ENCODE peak calls at places on chromosomes 4 and X, in six cellular contexts. M, X, P, C, B and V are unnamed samples.

GRCh38 chrX:18582910-18583493 is 88.9 kb downstream of the RS1 start:
- DNase-seq in X (no peak), P (no peak), B (no peak), M (no peak), C (no peak), V (no peak)

GRCh38 chrX:13380230-13380629 is 60.4 kb upstream of the ATXN3L start:
- DNase-seq in P (no peak), X (peak), C (no peak), M (no peak), B (no peak), V (no peak)

GRCh38 chr4:152892985-152893384 is 43.1 kb upstream of the FHDC1 start:
- DNase-seq in M (no peak), B (no peak), P (no peak), C (no peak), X (no peak), V (no peak)

GRCh38 chr4:174582463-174582862 is 60.2 kb upstream of the HPGD start:
- DNase-seq in X (no peak), P (no peak), B (no peak), M (no peak), C (no peak), V (no peak)

GRCh38 chrX:153411255-153411987 is at the start of gene ZFP92:
- DNase-seq in P (peak), M (peak), B (peak), C (peak), X (peak), V (peak)

GRCh38 chrX:101931104-101931493 is 728 bp downstream of the ZMAT1 start:
- DNase-seq in X (peak), C (no peak), B (no peak), M (no peak), P (no peak), V (no peak)

GRCh38 chr4:88442636-88443260 is 14.2 kb upstream of the HERC5 start:
- DNase-seq in C (no peak), M (no peak), P (no peak), X (no peak), B (no peak), V (no peak)

GRCh38 chrX:13511557-13512330 is 57.7 kb upstream of the EGFL6 start:
- DNase-seq in C (no peak), P (no peak), X (no peak), B (no peak), M (no peak), V (no peak)

GRCh38 chr4:80035336-80035735 is 37.7 kb downstream of the ANTXR2 start:
- DNase-seq in X (no peak), P (peak), C (no peak), B (no peak), M (no peak), V (no peak)

GRCh38 chr4:26083987-26084386 is 170.0 kb downstream of the SMIM20 start:
- DNase-seq in B (no peak), P (no peak), C (no peak), X (peak), M (no peak), V (no peak)

GRCh38 chr4:33649015-33649414 is 2595.3 kb downstream of the ARAP2 start:
- DNase-seq in X (no peak), B (no peak), C (no peak), P (no peak), M (no peak), V (no peak)

GRCh38 chrX:150848914-150849365 is 49.5 kb downstream of the CD99L2 start:
- DNase-seq in C (no peak), B (no peak), X (no peak), M (no peak), P (peak), V (no peak)

GRCh38 chrX:2561461-2561860 is 60.7 kb upstream of the DHRSX start:
- DNase-seq in P (no peak), C (no peak), M (no peak), X (no peak), B (no peak), V (no peak)

GRCh38 chrX:134000260-134001245 is 15.2 kb upstream of the GPC3 start:
- DNase-seq in B (no peak), P (no peak), X (no peak), M (no peak), C (no peak), V (no peak)